ENCODE peak calls at places on chromosomes 13 and 19, in six cellular contexts. Y, R, Z, I, P and X are unnamed samples.

GRCh38 chr13:90738881-90739280 is 608.6 kb upstream of the MIR17HG start:
- DNase-seq in Y (no peak), R (no peak), Z (no peak), I (no peak), P (no peak), X (no peak)

GRCh38 chr13:40149611-40150283 is 494.3 kb downstream of the COG6 start:
- DNase-seq in Y (no peak), R (no peak), Z (no peak), I (no peak), P (no peak), X (no peak)

GRCh38 chr19:48859711-48860572 is 8.5 kb downstream of the PLEKHA4 start:
- DNase-seq in Y (no peak), R (no peak), Z (no peak), I (no peak), P (no peak), X (no peak)

GRCh38 chr19:38949580-38950367 is 19.0 kb downstream of the MRPS12 start:
- DNase-seq in Y (peak; percentile 71), R (peak; percentile 69), Z (peak; percentile 62), I (no peak), P (peak; percentile 77), X (peak; percentile 95)

GRCh38 chr19:11137542-11138384 is 17.8 kb downstream of the SPC24 start:
- DNase-seq in Y (no peak), R (peak; percentile 50), Z (peak; percentile 26), I (peak; percentile 26), P (peak; percentile 73), X (peak; percentile 97)

GRCh38 chr19:3046621-3047306 is 15.5 kb downstream of the TLE5 start:
- DNase-seq in Y (no peak), R (no peak), Z (no peak), I (no peak), P (no peak), X (no peak)

GRCh38 chr13:33033361-33033812 is 17.2 kb downstream of the KL start:
- DNase-seq in Y (no peak), R (no peak), Z (no peak), I (no peak), P (peak; percentile 47), X (no peak)

GRCh38 chr13:48178126-48178525 is 54.9 kb upstream of the ITM2B start:
- DNase-seq in Y (no peak), R (no peak), Z (no peak), I (no peak), P (no peak), X (no peak)

GRCh38 chr13:58085819-58086218 is 454.3 kb downstream of the PCDH17 start:
- DNase-seq in Y (no peak), R (no peak), Z (no peak), I (peak; percentile 82), P (no peak), X (no peak)

GRCh38 chr19:44749994-44750393 is 1.5 kb downstream of the BCL3 start:
- DNase-seq in Y (no peak), R (no peak), Z (no peak), I (no peak), P (no peak), X (no peak)

GRCh38 chr19:2567580-2567979 is 91.7 kb downstream of the GADD45B start:
- DNase-seq in Y (no peak), R (no peak), Z (no peak), I (peak; percentile 81), P (no peak), X (peak; percentile 77)

GRCh38 chr13:39385621-39386231 is 217.3 kb downstream of the LHFPL6 start:
- DNase-seq in Y (no peak), R (no peak), Z (no peak), I (no peak), P (no peak), X (no peak)

GRCh38 chr13:37037231-37037630 is 22.3 kb downstream of the SUPT20H start:
- DNase-seq in Y (no peak), R (no peak), Z (no peak), I (no peak), P (no peak), X (no peak)

GRCh38 chr19:8304841-8305621 is 3.1 kb downstream of the CD320 start:
- DNase-seq in Y (no peak), R (no peak), Z (no peak), I (no peak), P (peak; percentile 48), X (peak; percentile 86)

GRCh38 chr13:87498681-87499080 is 172.5 kb upstream of the SLITRK5 start:
- DNase-seq in Y (no peak), R (no peak), Z (no peak), I (no peak), P (no peak), X (no peak)